ENCODE peak calls at places on chromosomes 6 and 20, in seven cellular contexts. O, S, J, R, P, I and T are unnamed samples. For H3K4me1, the result is how much of the 10 kb centered on the place peaks cover.

GRCh38 chr20:33648396-33649004 is 13.6 kb upstream of the C20orf144 start:
- DNase-seq in J (peak), S (no peak), O (no peak), I (no peak), R (peak), P (no peak), T (no peak)

GRCh38 chr6:45445749-45446454 is 68.2 kb upstream of the SUPT3H start:
- DNase-seq in P (peak), S (peak), R (peak), J (no peak), O (peak), I (peak), T (peak)

GRCh38 chr20:35444226-35444625 is 6.2 kb upstream of the GDF5 start:
- DNase-seq in J (no peak), O (no peak), R (no peak), I (no peak), S (no peak), P (no peak), T (no peak)

GRCh38 chr6:169251822-169252804 is 1.5 kb downstream of the THBS2 start:
- DNase-seq in S (no peak), I (no peak), O (peak), P (no peak), J (peak), R (no peak), T (no peak)

GRCh38 chr20:44976698-44977097 is 10.4 kb downstream of the STK4 start:
- DNase-seq in S (no peak), O (no peak), I (no peak), J (no peak), R (no peak), P (no peak), T (no peak)

GRCh38 chr6:9851006-9851405 is 563.9 kb downstream of the TFAP2A start:
- DNase-seq in I (no peak), O (no peak), P (no peak), S (no peak), R (no peak), J (no peak), T (no peak)

GRCh38 chr6:135185483-135185882 is 4.4 kb downstream of the MYB start:
- DNase-seq in O (no peak), I (no peak), S (peak), J (no peak), R (no peak), P (no peak), T (no peak)

GRCh38 chr6:100446922-100447899 is 17.5 kb downstream of the SIM1 start:
- DNase-seq in I (no peak), P (no peak), O (peak), S (no peak), J (no peak), R (no peak), T (no peak)

GRCh38 chr6:147166360-147166944 is 37.8 kb upstream of the STXBP5 start:
- DNase-seq in I (no peak), S (no peak), O (no peak), J (no peak), R (peak), P (no peak), T (no peak)

GRCh38 chr6:39118921-39119320 is 3.9 kb upstream of the SAYSD1 start:
- DNase-seq in O (no peak), J (no peak), I (no peak), R (no peak), S (no peak), P (no peak), T (no peak)

GRCh38 chr6:102961902-102962301 is 1568.4 kb downstream of the GRIK2 start:
- DNase-seq in O (no peak), I (no peak), R (no peak), J (no peak), P (no peak), S (no peak), T (no peak)

GRCh38 chr6:44395501-44395900 is 8.0 kb downstream of the CDC5L start:
- DNase-seq in R (no peak), S (no peak), O (no peak), J (no peak), P (no peak), I (no peak), T (no peak)

GRCh38 chr6:41705996-41706835 is 29.2 kb downstream of the TFEB start:
- DNase-seq in J (peak), P (peak), S (peak), R (peak), O (peak), I (peak), T (peak)

GRCh38 chr6:23269436-23269835 is 700.1 kb downstream of the HDGFL1 start:
- DNase-seq in P (no peak), J (no peak), R (no peak), I (no peak), S (peak), O (no peak), T (no peak)

GRCh38 chr20:63698739-63699465 is 2.5 kb downstream of the TNFRSF6B start:
- DNase-seq in S (no peak), P (no peak), I (peak), J (peak), O (no peak), R (peak), T (peak)

GRCh38 chr6:47319382-47319781 is 9.7 kb upstream of the TNFRSF21 start:
- DNase-seq in I (no peak), R (no peak), O (no peak), J (no peak), S (no peak), P (no peak), T (no peak)

GRCh38 chr6:52893803-52894202 is 15.7 kb downstream of the GSTA3 start:
- DNase-seq in P (no peak), S (no peak), J (no peak), R (no peak), I (no peak), O (no peak), T (no peak)

GRCh38 chr20:38073307-38074010 is 39.9 kb downstream of the RPRD1B start:
- DNase-seq in O (peak), R (peak), S (peak), I (peak), J (no peak), P (peak), T (peak)

GRCh38 chr6:167079853-167080297 is 43.0 kb upstream of the CCR6 start:
- DNase-seq in I (peak), P (no peak), O (no peak), J (peak), R (no peak), S (no peak), T (peak)

GRCh38 chr6:155093430-155093829 is 98.3 kb downstream of the TIAM2 start:
- DNase-seq in P (no peak), S (no peak), O (peak), R (no peak), I (no peak), J (no peak), T (no peak)

GRCh38 chr20:41692479-41693135 is 74.4 kb upstream of the CHD6 start:
- DNase-seq in R (peak), I (peak), S (peak), J (peak), P (peak), O (peak), T (peak)

GRCh38 chr20:25259358-25259757 is 11.5 kb downstream of the PYGB start:
- DNase-seq in S (no peak), I (peak), J (no peak), R (no peak), O (no peak), P (no peak), T (no peak)

GRCh38 chr6:143061597-143062385 is 1.1 kb downstream of the AIG1 start:
- DNase-seq in P (no peak), R (no peak), I (no peak), J (no peak), O (no peak), S (no peak), T (no peak)

GRCh38 chr6:18423426-18423825 is 36.3 kb downstream of the RNF144B start:
- DNase-seq in I (no peak), P (no peak), R (no peak), S (no peak), J (no peak), O (no peak), T (no peak)

GRCh38 chr6:37396571-37397185 is 36.3 kb upstream of the CMTR1 start:
- DNase-seq in S (no peak), I (no peak), O (no peak), P (no peak), J (no peak), R (no peak), T (no peak)

GRCh38 chr6:28944412-28945006 is 20.7 kb upstream of the TRIM27 start:
- DNase-seq in R (peak), S (peak), P (peak), J (no peak), O (peak), I (peak), T (peak)

GRCh38 chr6:11711644-11711993 is 67.0 kb downstream of the ADTRP start:
- DNase-seq in O (no peak), J (no peak), R (no peak), I (no peak), S (no peak), P (no peak), T (no peak)

GRCh38 chr6:77926198-77926752 is 273.4 kb downstream of the MEI4 start:
- DNase-seq in R (no peak), O (peak), P (no peak), J (no peak), I (no peak), S (no peak), T (no peak)

DNA sequence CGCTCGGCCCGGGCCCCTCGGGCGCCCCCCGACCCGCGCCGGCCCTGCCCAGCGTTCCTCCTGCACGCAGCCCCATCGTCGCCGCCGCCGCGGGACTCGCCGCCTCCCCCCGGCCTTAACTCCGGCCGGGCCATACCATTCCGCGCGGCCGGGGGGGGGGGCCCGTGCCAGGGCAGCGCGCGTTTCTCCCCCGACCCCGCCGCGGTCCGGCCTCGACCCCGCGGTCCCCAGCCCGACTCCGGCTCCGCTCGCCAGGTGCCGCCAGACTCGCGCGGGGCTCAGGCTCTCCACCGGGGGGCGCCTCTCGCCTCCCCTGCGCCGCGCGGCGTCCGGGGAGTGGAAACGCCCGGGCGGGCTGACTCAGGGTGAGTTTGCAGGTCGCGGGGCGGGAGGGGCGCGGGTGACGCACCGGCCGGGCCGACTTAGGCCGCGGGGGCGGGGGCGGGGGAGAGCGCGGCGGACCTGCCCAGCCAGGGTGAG is at the start of gene SRXN1:
- DNase-seq in R (peak), I (peak), J (peak), S (peak), O (peak), P (peak), T (no peak)
- TF ChIP-seq POLR2AphosphoS5 in R (peak), I (peak), J (peak), S (peak), O (no peak), P (peak), T (no peak)

GRCh38 chr6:75800133-75800532 is 51.1 kb downstream of the MYO6 start:
- DNase-seq in S (no peak), I (no peak), O (no peak), R (no peak), P (no peak), J (no peak), T (no peak)
- H3K4me1 ChIP-seq in S (under half), I (under half), O (under half), R (under half), P (under half), J (under half), T (under half)

GRCh38 chr6:156777577-156777865 is 343 bp downstream of the ARID1B start:
- DNase-seq in S (no peak), R (peak), J (no peak), I (no peak), O (no peak), P (no peak), T (no peak)

GRCh38 chr6:156779206-156780116 is 2.3 kb downstream of the ARID1B start:
- DNase-seq in J (peak), R (peak), S (peak), P (peak), I (peak), O (peak), T (no peak)

GRCh38 chr6:156777866-156778614 is 862 bp downstream of the ARID1B start:
- DNase-seq in S (peak), J (peak), O (peak), R (peak), P (peak), I (peak), T (no peak)

GRCh38 chr6:156780117-156780641 is 3.0 kb downstream of the ARID1B start:
- DNase-seq in P (peak), J (no peak), I (peak), R (peak), S (peak), O (peak), T (peak)

DNA sequence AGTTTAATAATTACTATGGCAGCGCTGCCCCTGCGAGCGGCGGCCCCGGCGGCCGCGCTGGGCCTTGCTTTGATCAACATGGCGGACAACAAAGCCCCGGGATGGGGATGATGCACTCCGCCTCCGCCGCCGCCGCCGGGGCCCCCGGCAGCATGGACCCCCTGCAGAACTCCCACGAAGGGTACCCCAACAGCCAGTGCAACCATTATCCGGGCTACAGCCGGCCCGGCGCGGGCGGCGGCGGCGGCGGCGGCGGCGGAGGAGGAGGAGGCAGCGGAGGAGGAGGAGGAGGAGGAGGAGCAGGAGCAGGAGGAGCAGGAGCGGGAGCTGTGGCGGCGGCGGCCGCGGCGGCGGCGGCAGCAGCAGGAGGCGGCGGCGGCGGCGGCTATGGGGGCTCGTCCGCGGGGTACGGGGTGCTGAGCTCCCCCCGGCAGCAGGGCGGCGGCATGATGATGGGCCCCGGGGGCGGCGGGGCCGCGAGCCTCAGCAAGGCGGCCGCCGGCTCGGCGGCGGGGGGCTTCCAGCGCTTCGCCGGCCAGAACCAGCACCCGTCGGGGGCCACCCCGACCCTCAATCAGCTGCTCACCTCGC is 1.5 kb downstream of the ARID1B start:
- DNase-seq in P (peak), S (peak), I (peak), R (no peak), O (peak), J (peak), T (no peak)
- TF ChIP-seq POLR2AphosphoS5 in P (no peak), S (no peak), I (no peak), R (no peak), O (peak), J (peak), T (no peak)

DNA sequence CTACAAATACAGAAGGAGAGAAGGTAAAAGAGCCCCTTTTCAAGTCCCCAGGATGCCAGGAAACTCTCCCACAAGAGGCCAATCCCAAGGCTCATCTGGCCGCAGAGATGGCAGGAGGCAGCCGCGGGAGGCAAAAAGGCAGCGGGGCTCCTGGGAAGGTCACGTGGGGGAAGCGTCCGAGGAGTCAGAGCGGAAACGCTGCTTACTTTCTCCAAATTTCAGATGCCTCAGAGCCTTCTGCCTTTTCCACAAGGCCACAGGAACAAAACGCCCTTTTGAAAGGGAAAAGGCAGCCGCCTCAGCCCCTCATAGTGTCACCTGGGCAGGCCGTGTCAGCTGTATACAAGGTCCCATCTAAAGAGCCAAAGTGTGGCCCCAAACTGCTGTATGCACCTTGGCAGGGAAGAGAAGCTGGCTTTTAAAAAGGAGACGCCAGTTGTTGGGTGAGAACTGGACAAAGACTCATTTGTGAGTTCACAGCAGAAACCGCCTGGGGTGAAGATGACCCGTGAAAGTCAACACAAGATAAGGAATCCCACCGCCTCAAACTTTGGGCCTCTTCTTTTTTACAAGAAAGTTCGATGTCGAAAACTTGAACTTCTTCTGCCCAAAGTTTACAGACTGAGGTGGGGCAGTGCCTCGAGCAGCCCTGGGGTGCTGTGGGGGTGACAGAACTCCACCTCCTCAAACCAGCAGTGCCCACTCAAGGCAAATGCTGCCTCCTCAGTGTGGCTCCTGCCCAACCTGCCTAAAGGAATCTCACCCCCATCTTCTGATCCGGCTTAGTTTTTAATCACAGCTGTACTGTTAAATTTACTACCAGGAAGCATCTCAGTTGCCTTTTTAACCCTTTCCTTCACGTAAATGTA is 45.4 kb downstream of the EZR start:
- DNase-seq in J (no peak), I (no peak), R (no peak), O (no peak), S (no peak), P (no peak), T (no peak)
- H3K4me1 ChIP-seq in J (under half), I (under half), R (under half), O (under half), S (under half), P (under half), T (under half)

GRCh38 chr6:108921547-108922331 is 73.5 kb downstream of the ARMC2 start:
- DNase-seq in S (peak), R (no peak), O (no peak), I (no peak), P (peak), J (no peak), T (no peak)
- TF ChIP-seq POLR2AphosphoS5 in S (peak), R (no peak), O (no peak), I (peak), P (peak), J (no peak), T (no peak)

GRCh38 chr6:399785-400517 is 8.4 kb downstream of the IRF4 start:
- DNase-seq in I (no peak), J (no peak), O (no peak), S (no peak), P (no peak), R (no peak), T (no peak)
- H3K4me1 ChIP-seq in I (under half), J (under half), O (under half), S (under half), P (under half), R (under half), T (under half)

GRCh38 chr6:137727206-137727605 is 139.9 kb upstream of the TNFAIP3 start:
- DNase-seq in P (no peak), J (no peak), S (no peak), I (no peak), R (no peak), O (no peak), T (no peak)

GRCh38 chr6:137725949-137726348 is 141.1 kb upstream of the TNFAIP3 start:
- DNase-seq in J (no peak), P (no peak), R (no peak), O (no peak), I (no peak), S (no peak), T (no peak)

GRCh38 chr6:137729866-137730629 is 137.0 kb upstream of the TNFAIP3 start:
- DNase-seq in P (no peak), S (peak), R (no peak), J (no peak), I (no peak), O (no peak), T (no peak)

GRCh38 chr6:137731600-137731959 is 135.5 kb upstream of the TNFAIP3 start:
- DNase-seq in I (no peak), P (no peak), J (no peak), S (no peak), O (no peak), R (no peak), T (no peak)

GRCh38 chr6:137728386-137729349 is 138.4 kb upstream of the TNFAIP3 start:
- DNase-seq in I (no peak), O (no peak), P (peak), J (no peak), S (peak), R (no peak), T (no peak)
- TF ChIP-seq POLR2AphosphoS5 in I (no peak), O (no peak), P (no peak), J (no peak), S (peak), R (no peak), T (no peak)